ENCODE peak calls at places on chromosomes 2 and 18, in seven cellular contexts. Q is keratinocyte, W is OCI-LY7, K is HFF-Myc, O is foreskin fibroblast, D is fibroblast of the aortic adventitia, L is fibroblast of villous mesenchyme. F is an unnamed sample.

GRCh38 chr2:28348149-28348567 is 44.5 kb upstream of the FOSL2 start:
- DNase-seq in Q (no peak), W (no peak), K (no peak), O (no peak), D (no peak), L (no peak), F (no peak)

GRCh38 chr2:99481941-99482340 is 7.9 kb downstream of the REV1 start:
- DNase-seq in Q (no peak), W (peak), K (no peak), O (no peak), D (no peak), L (no peak), F (no peak)

GRCh38 chr18:58257461-58257860 is 213.4 kb downstream of the NEDD4L start:
- DNase-seq in Q (no peak), W (no peak), K (no peak), O (no peak), D (no peak), L (peak), F (no peak)

GRCh38 chr2:110886806-110887573 is 154.6 kb downstream of the ACOXL start:
- DNase-seq in Q (no peak), W (no peak), K (no peak), O (no peak), D (no peak), L (no peak), F (peak)

GRCh38 chr2:187319441-187320108 is 128.5 kb downstream of the CALCRL start:
- DNase-seq in Q (no peak), W (no peak), K (no peak), O (no peak), D (peak), L (no peak), F (no peak)

GRCh38 chr2:207847098-207847806 is 77.5 kb upstream of the FZD5 start:
- DNase-seq in Q (no peak), W (no peak), K (no peak), O (no peak), D (no peak), L (no peak), F (no peak)

GRCh38 chr2:196233033-196233807 is 61.8 kb upstream of the STK17B start:
- DNase-seq in Q (peak), W (peak), K (peak), O (peak), D (peak), L (peak), F (peak)

GRCh38 chr2:25620077-25620476 is 53.3 kb downstream of the DTNB start:
- DNase-seq in Q (no peak), W (no peak), K (no peak), O (no peak), D (no peak), L (no peak), F (no peak)

GRCh38 chr2:112001136-112001764 is 53.8 kb upstream of the TMEM87B start:
- DNase-seq in Q (no peak), W (peak), K (no peak), O (no peak), D (no peak), L (no peak), F (no peak)

GRCh38 chr2:161418715-161419337 is 2.7 kb downstream of the TBR1 start:
- DNase-seq in Q (no peak), W (no peak), K (no peak), O (no peak), D (no peak), L (peak), F (no peak)

GRCh38 chr2:96665083-96665569 is 22.6 kb downstream of the FER1L5 start:
- DNase-seq in Q (peak), W (no peak), K (peak), O (peak), D (peak), L (peak), F (no peak)

GRCh38 chr2:216799873-216800421 is 59.9 kb downstream of the TNP1 start:
- DNase-seq in Q (no peak), W (no peak), K (no peak), O (peak), D (peak), L (peak), F (no peak)

GRCh38 chr18:5879479-5879882 is 15.8 kb downstream of the TMEM200C start:
- DNase-seq in Q (no peak), W (peak), K (peak), O (peak), D (peak), L (peak), F (no peak)

GRCh38 chr2:95053543-95053942 is 28.0 kb downstream of the MAL start:
- DNase-seq in Q (no peak), W (no peak), K (no peak), O (no peak), D (no peak), L (no peak), F (no peak)

GRCh38 chr2:127149384-127149783 is 42.4 kb upstream of the BIN1 start:
- DNase-seq in Q (peak), W (no peak), K (peak), O (peak), D (peak), L (peak), F (no peak)

GRCh38 chr2:14902953-14903352 is 270.4 kb downstream of the LRATD1 start:
- DNase-seq in Q (no peak), W (no peak), K (no peak), O (no peak), D (no peak), L (no peak), F (no peak)

GRCh38 chr2:239946570-239947311 is 78.4 kb downstream of the NDUFA10 start:
- DNase-seq in Q (no peak), W (no peak), K (no peak), O (no peak), D (no peak), L (no peak), F (no peak)

GRCh38 chr2:161650116-161651015 is 26.1 kb downstream of the SLC4A10 start:
- DNase-seq in Q (no peak), W (no peak), K (no peak), O (no peak), D (no peak), L (no peak), F (no peak)

GRCh38 chr18:51952844-51953243 is 387.2 kb upstream of the DCC start:
- DNase-seq in Q (no peak), W (no peak), K (no peak), O (no peak), D (no peak), L (no peak), F (no peak)

GRCh38 chr18:28114472-28114871 is 62.5 kb downstream of the CDH2 start:
- DNase-seq in Q (peak), W (no peak), K (no peak), O (peak), D (peak), L (no peak), F (no peak)

GRCh38 chr18:42086288-42086687 is 131.3 kb downstream of the PIK3C3 start:
- DNase-seq in Q (no peak), W (no peak), K (no peak), O (peak), D (peak), L (no peak), F (no peak)

GRCh38 chr2:42768706-42769256 is 4.8 kb upstream of the OXER1 start:
- DNase-seq in Q (no peak), W (no peak), K (no peak), O (no peak), D (no peak), L (no peak), F (no peak)

GRCh38 chr2:152635635-152636298 is 81.5 kb downstream of the PRPF40A start:
- DNase-seq in Q (peak), W (peak), K (no peak), O (no peak), D (peak), L (peak), F (peak)

GRCh38 chr2:23409246-23409645 is 24.3 kb downstream of the KLHL29 start:
- DNase-seq in Q (no peak), W (no peak), K (no peak), O (no peak), D (no peak), L (no peak), F (no peak)

GRCh38 chr2:138373993-138374408 is 127.6 kb upstream of the SPOPL start:
- DNase-seq in Q (no peak), W (peak), K (no peak), O (peak), D (peak), L (peak), F (no peak)

GRCh38 chr18:36296591-36297418 is 708 bp upstream of the FHOD3 start:
- DNase-seq in Q (peak), W (no peak), K (peak), O (peak), D (peak), L (peak), F (peak)

GRCh38 chr18:36366994-36367839 is 69.7 kb downstream of the FHOD3 start:
- DNase-seq in Q (no peak), W (no peak), K (no peak), O (no peak), D (no peak), L (no peak), F (no peak)

GRCh38 chr2:234708091-234708683 is 211.3 kb upstream of the ARL4C start:
- DNase-seq in Q (no peak), W (no peak), K (no peak), O (peak), D (peak), L (peak), F (peak)

GRCh38 chr18:70377857-70378701 is 89.2 kb downstream of the SOCS6 start:
- DNase-seq in Q (no peak), W (no peak), K (no peak), O (peak), D (peak), L (no peak), F (no peak)

GRCh38 chr2:217392930-217393584 is 533.2 kb upstream of the TNP1 start:
- DNase-seq in Q (no peak), W (no peak), K (no peak), O (no peak), D (no peak), L (no peak), F (no peak)

GRCh38 chr2:130342533-130343275 is at the start of gene IMP4:
- DNase-seq in Q (peak), W (peak), K (peak), O (peak), D (peak), L (peak), F (peak)
- TF ChIP-seq CTCF in Q (peak), W (peak), K (peak), O (peak), D (peak), L (peak), F (peak)

GRCh38 chr2:188984126-188984525 is 10.0 kb downstream of the COL3A1 start:
- DNase-seq in Q (no peak), W (no peak), K (no peak), O (no peak), D (peak), L (peak), F (no peak)
- TF ChIP-seq CTCF in Q (no peak), W (no peak), K (no peak), O (peak), D (peak), L (no peak), F (peak)

DNA sequence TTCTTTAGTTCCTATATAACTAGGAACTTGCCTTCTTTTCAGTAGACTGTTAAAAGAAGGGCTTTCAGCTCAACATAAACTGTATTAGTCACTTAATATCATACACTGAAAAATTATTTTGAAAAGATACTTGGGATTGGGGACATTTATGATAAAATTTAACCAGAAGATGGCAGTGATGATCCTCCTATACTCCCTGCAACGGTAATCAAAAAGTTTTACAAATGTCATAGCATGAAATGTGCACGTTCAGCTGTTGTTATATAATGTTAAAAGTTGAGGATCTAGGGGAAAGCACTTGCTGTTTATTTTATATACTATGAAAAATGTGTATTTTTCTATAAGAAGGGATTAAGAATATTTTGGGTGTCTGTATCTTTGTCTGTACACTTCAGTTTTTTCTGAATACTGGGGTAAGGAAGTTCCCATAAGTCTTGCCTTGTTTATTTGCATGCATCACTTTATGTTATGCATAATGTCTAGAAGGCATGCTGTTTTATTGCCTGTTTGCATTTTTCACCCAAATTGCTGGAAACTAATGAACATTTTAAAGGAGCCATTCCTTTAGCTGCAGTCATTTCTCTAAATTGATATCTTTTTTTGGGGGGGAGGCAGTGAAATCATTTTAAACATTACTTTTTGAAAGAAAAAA is 19.0 kb downstream of the DYNC1I2 start:
- DNase-seq in Q (no peak), W (peak), K (peak), O (no peak), D (peak), L (peak), F (no peak)
- TF ChIP-seq CTCF in Q (peak), W (peak), K (no peak), O (no peak), D (peak), L (peak), F (peak)

GRCh38 chr18:46071894-46072867 is at the start of gene PSTPIP2:
- DNase-seq in Q (no peak), W (no peak), K (no peak), O (peak), D (peak), L (peak), F (peak)
- TF ChIP-seq CTCF in Q (peak), W (no peak), K (no peak), O (no peak), D (peak), L (no peak), F (peak)

DNA sequence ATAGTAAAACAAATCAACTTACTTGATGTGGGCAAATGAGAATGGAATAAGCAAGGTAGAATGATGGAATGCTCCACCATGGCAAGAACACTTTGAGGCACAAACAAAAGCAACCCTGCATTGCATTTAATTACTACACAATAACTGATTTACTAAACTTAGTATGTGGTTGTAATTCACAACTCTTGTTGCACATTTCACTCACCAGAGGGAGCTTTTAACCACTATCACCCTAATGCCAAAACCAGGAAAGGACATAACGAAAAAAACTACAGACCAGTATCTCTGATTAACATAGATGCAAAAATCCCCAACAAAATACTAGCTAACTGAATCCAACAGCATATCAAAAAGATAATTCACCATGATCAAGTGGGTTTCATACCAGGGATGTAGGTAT is 659.8 kb downstream of the CPS1 start:
- DNase-seq in Q (no peak), W (peak), K (no peak), O (no peak), D (peak), L (no peak), F (no peak)
- TF ChIP-seq CTCF in Q (peak), W (peak), K (no peak), O (no peak), D (peak), L (no peak), F (peak)

F was measured in osteocyte.